ENCODE peak calls at places on chromosomes 6 and 20, in five cellular contexts. I is mesenchymal stem cell, R is AG04450, F is cardiac muscle cell, H is adrenal gland. M is an unnamed sample. For H3K27me3, the result is how much of the 10 kb centered on the place peaks cover.

GRCh38 chr6:63352587-63353281 is 33.0 kb upstream of the LGSN start:
- DNase-seq in I (peak), R (peak), F (peak), H (peak), M (peak)

GRCh38 chr20:62860924-62861691 is 514 bp downstream of the TCFL5 start:
- DNase-seq in I (peak), R (no peak), F (peak), H (peak), M (peak)

GRCh38 chr20:51084598-51084997 is 61.7 kb upstream of the KCNG1 start:
- DNase-seq in I (no peak), R (no peak), F (no peak), H (no peak), M (no peak)

GRCh38 chr20:12173333-12173732 is 255.6 kb downstream of the BTBD3 start:
- DNase-seq in I (no peak), R (no peak), F (no peak), H (no peak), M (no peak)

GRCh38 chr20:42373049-42373448 is 754.9 kb upstream of the CHD6 start:
- DNase-seq in I (no peak), R (no peak), F (no peak), H (peak), M (no peak)

GRCh38 chr6:166660157-166660686 is 33.2 kb upstream of the RPS6KA2 start:
- DNase-seq in I (no peak), R (no peak), F (no peak), H (no peak), M (no peak)

GRCh38 chr6:158408013-158408412 is 95.7 kb downstream of the TULP4 start:
- DNase-seq in I (no peak), R (no peak), F (no peak), H (no peak), M (no peak)

GRCh38 chr20:49624317-49624716 is 56.4 kb upstream of the PTGIS start:
- DNase-seq in I (no peak), R (no peak), F (no peak), H (no peak), M (no peak)

GRCh38 chr20:57400262-57400701 is 9.1 kb downstream of the RBM38 start:
- DNase-seq in I (no peak), R (no peak), F (no peak), H (no peak), M (no peak)
- H3K27ac ChIP-seq in I (no peak), R (no peak), F (peak), H (no peak), M (peak)

GRCh38 chr6:26553264-26553738 is 15.1 kb downstream of the HMGN4 start:
- DNase-seq in I (peak), R (no peak), F (peak), H (peak), M (peak)

GRCh38 chr6:26553739-26554668 is 15.8 kb downstream of the HMGN4 start:
- DNase-seq in I (peak), R (peak), F (peak), H (peak), M (peak)

GRCh38 chr6:26555505-26556262 is 17.5 kb downstream of the HMGN4 start:
- DNase-seq in I (peak), R (no peak), F (peak), H (no peak), M (peak)

GRCh38 chr6:26554669-26555504 is 16.7 kb downstream of the HMGN4 start:
- DNase-seq in I (peak), R (no peak), F (peak), H (no peak), M (peak)

DNA sequence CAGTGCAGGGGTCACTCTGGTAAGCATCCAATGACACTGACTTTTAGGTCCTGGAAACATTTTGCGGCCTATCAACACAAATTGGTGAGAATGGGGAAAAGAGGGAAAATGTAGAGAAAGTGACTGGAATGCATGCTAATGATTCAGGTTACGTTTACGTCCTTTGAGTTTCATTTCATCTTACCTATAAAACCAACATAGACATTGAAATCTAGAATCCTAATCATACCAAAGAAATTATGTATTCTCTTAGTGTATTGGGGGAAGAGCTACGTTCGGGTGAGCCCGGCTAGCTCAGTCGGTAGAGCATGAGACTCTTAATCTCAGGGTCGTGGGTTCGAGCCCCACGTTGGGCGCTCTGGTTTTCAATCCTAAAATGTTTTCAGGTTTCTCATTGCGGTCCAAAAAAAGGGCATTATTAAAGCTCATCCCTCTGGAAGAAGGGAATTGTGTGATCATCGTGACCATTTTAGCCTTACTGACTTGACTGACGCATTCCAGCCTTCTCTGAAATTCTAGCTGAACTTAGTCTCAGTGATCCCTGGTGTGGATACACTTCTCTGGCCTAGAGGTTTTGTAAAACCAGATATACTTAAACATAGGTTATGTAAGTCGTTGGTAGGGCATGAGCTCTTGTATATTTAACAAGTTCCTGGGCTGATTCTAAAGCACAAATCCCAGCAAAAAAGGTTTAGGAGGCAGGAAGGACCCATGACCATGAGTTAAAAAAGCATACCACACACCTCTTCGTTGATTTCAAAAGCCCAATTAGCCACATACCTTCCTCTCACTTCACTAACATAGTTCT is 18.3 kb downstream of the HMGN4 start:
- DNase-seq in I (peak), R (peak), F (peak), H (peak), M (peak)
- H3K4me3 ChIP-seq in I (peak), R (peak), F (no peak), H (no peak), M (peak)

GRCh38 chr6:39143238-39143930 is 28.4 kb upstream of the SAYSD1 start:
- DNase-seq in I (no peak), R (no peak), F (peak), H (no peak), M (no peak)

GRCh38 chr6:39140556-39141191 is 25.7 kb upstream of the SAYSD1 start:
- DNase-seq in I (no peak), R (no peak), F (no peak), H (peak), M (no peak)

GRCh38 chr6:39144804-39145203 is 29.8 kb upstream of the SAYSD1 start:
- DNase-seq in I (no peak), R (no peak), F (no peak), H (no peak), M (no peak)
- H3K27me3 ChIP-seq in I (under half), R (under half), F (under half), H (under half), M (under half)

DNA sequence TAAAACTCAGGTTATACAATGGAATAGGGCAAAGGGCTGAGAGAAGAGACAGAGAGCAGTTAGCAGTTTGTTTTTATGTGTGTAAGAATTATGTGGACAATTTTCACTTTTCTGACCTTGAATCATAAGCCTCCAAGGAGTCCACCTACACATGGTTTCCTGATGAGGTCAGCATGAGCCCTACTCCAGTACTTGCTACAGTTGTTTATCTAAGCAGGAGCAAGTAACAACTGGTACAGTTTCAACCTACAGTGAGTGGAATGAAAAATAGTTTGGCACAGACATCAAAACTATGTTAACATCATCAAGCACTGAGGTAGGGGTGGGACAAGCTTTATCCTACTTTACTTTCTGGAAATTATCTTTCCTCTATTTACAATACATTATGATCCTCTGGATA is 426.7 kb upstream of the ID4 start:
- DNase-seq in I (no peak), R (peak), F (peak), H (no peak), M (no peak)
- H3K27ac ChIP-seq in I (no peak), R (no peak), F (no peak), H (no peak), M (no peak)

DNA sequence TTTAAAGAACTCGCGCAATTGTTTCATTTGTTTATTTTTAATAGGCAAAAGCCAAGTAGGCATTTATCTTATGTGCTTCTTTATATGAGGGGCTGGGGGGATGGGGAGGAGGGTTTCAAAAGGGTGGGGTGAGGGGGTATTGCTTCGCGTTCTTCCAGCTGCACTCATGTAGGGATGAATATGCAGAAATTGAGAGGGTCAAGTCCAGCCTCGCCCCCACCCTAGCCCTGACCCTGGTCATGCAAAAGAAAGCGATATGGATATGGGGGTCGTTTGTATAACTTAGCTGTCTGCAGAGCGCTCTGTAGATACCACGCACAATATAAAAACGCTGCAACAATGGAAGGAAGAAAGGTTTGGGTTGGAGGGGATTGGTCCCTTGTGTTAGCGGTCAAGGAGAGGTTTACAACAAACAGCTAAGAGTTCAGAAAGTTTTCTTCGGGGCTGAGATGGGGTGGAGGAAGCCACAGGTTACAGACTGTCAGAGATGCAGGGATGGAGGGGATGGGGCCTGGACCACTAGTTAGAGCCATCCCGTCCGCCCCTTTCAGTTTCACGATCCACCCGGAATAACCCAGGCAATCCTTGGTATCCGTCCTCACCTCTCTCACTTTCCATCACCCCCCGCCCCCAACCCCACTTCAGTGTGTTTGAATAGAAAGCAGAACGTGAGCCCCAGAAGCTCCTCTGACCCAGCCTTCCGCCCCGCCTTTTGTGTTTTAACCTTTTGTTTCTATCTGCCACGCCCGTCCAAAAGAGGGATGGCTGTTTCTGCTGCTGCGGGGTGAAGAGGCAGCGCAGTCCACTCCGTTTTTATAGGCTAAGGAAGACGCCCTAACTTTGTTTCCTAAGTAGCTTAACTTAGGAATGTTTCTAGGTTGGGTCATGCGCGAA is 73.5 kb downstream of the SOX4 start:
- DNase-seq in I (no peak), R (no peak), F (peak), H (no peak), M (no peak)
- H3K4me3 ChIP-seq in I (peak), R (peak), F (peak), H (no peak), M (peak)

M was measured in A673.